ENCODE peak calls at places on chromosomes 11 and 22, in ten cellular contexts. T, C, M, A, U, H, R, V, Y and L are unnamed samples. For H3K4me1, the result is how much of the 10 kb centered on the place peaks cover.

GRCh38 chr11:67562951-67563350 is 20.7 kb upstream of the GSTP1 start:
- DNase-seq in T (no peak), C (no peak), M (no peak), A (no peak), U (no peak), H (no peak), R (no peak), V (no peak), Y (no peak), L (no peak)

GRCh38 chr11:92380882-92381281 is 156.3 kb downstream of the FAT3 start:
- DNase-seq in T (peak), C (no peak), M (no peak), A (no peak), U (no peak), H (no peak), R (no peak), V (no peak), Y (no peak), L (no peak)

GRCh38 chr11:46296520-46297448 is 19.3 kb downstream of the CREB3L1 start:
- DNase-seq in T (peak), C (no peak), M (no peak), A (peak), U (no peak), H (no peak), R (no peak), V (no peak), Y (no peak), L (peak)

GRCh38 chr11:60130496-60130895 is 42.0 kb downstream of the MS4A2 start:
- DNase-seq in T (no peak), C (no peak), M (peak), A (no peak), U (peak), H (no peak), R (no peak), V (peak), Y (peak), L (no peak)

GRCh38 chr11:131685206-131685605 is 314.8 kb downstream of the NTM start:
- DNase-seq in T (no peak), C (no peak), M (no peak), A (no peak), U (no peak), H (no peak), R (no peak), V (no peak), Y (no peak), L (no peak)

GRCh38 chr11:77154381-77155081 is 26.5 kb downstream of the MYO7A start:
- DNase-seq in T (no peak), C (no peak), M (no peak), A (peak), U (no peak), H (no peak), R (no peak), V (no peak), Y (no peak), L (peak)

GRCh38 chr11:47915407-47916137 is 64.8 kb upstream of the PTPRJ start:
- DNase-seq in T (no peak), C (no peak), M (peak), A (no peak), U (no peak), H (no peak), R (no peak), V (no peak), Y (peak), L (no peak)

GRCh38 chr22:42180349-42180842 is 49.8 kb upstream of the CYP2D6 start:
- DNase-seq in T (peak), C (no peak), M (peak), A (no peak), U (no peak), H (no peak), R (peak), V (no peak), Y (no peak), L (peak)

GRCh38 chr11:128735935-128736610 is 42.2 kb downstream of the FLI1 start:
- DNase-seq in T (no peak), C (no peak), M (no peak), A (no peak), U (no peak), H (no peak), R (no peak), V (no peak), Y (no peak), L (no peak)

GRCh38 chr22:42317691-42318547 is 47.5 kb upstream of the TCF20 start:
- DNase-seq in T (no peak), C (no peak), M (peak), A (no peak), U (no peak), H (no peak), R (no peak), V (no peak), Y (no peak), L (no peak)

GRCh38 chr11:85875505-85875904 is 20.3 kb downstream of the CCDC83 start:
- DNase-seq in T (peak), C (no peak), M (no peak), A (no peak), U (no peak), H (no peak), R (no peak), V (peak), Y (no peak), L (no peak)

GRCh38 chr11:111465400-111465799 is 46.8 kb downstream of the BTG4 start:
- DNase-seq in T (peak), C (no peak), M (no peak), A (no peak), U (no peak), H (no peak), R (no peak), V (no peak), Y (no peak), L (no peak)

GRCh38 chr11:104410336-104410735 is 246.4 kb upstream of the PDGFD start:
- DNase-seq in T (no peak), C (no peak), M (no peak), A (no peak), U (no peak), H (no peak), R (no peak), V (no peak), Y (no peak), L (no peak)

GRCh38 chr11:29962243-29962642 is 54.6 kb downstream of the KCNA4 start:
- DNase-seq in T (no peak), C (no peak), M (no peak), A (no peak), U (peak), H (no peak), R (no peak), V (peak), Y (no peak), L (no peak)

GRCh38 chr11:69892986-69893555 is 73.9 kb upstream of the FGF3 start:
- DNase-seq in T (no peak), C (peak), M (peak), A (peak), U (no peak), H (no peak), R (no peak), V (no peak), Y (no peak), L (peak)

GRCh38 chr11:130180896-130181294 is 21.3 kb downstream of the ST14 start:
- DNase-seq in T (no peak), C (no peak), M (no peak), A (no peak), U (no peak), H (no peak), R (no peak), V (no peak), Y (no peak), L (no peak)

GRCh38 chr11:130178992-130179391 is 19.4 kb downstream of the ST14 start:
- DNase-seq in T (no peak), C (no peak), M (no peak), A (no peak), U (no peak), H (no peak), R (no peak), V (no peak), Y (no peak), L (no peak)

GRCh38 chr11:130181295-130182272 is 22.0 kb downstream of the ST14 start:
- DNase-seq in T (peak), C (no peak), M (peak), A (no peak), U (no peak), H (no peak), R (no peak), V (peak), Y (peak), L (peak)

GRCh38 chr11:130179396-130180306 is 20.1 kb downstream of the ST14 start:
- DNase-seq in T (no peak), C (no peak), M (peak), A (no peak), U (no peak), H (no peak), R (no peak), V (no peak), Y (no peak), L (peak)

DNA sequence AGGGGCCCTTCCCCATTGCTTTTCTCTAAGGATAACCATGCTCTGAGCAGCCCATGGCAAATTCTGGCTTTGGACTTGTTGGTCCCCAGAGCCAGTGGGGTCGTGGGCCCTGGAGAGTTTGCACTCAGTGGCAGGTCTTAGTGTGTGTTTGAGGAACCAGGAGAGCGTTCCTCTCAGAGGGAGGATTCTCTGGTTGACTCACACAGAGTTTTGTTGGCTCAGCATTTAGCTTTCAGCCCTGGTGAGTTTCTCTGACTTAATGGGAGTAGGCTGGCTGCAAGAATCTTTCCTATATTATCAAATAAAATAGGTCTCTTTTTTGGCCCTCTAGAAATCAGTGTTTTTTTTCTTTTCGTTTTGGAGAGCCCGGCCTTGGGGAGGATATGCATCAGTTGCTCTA is 20.9 kb downstream of the ST14 start:
- DNase-seq in T (peak), C (no peak), M (no peak), A (no peak), U (no peak), H (no peak), R (no peak), V (no peak), Y (no peak), L (no peak)
- H3K4me1 ChIP-seq in T (under half), C (under half), M (half or more), A (under half), U (under half), H (half or more), R (under half), V (under half), Y (under half), L (under half)

DNA sequence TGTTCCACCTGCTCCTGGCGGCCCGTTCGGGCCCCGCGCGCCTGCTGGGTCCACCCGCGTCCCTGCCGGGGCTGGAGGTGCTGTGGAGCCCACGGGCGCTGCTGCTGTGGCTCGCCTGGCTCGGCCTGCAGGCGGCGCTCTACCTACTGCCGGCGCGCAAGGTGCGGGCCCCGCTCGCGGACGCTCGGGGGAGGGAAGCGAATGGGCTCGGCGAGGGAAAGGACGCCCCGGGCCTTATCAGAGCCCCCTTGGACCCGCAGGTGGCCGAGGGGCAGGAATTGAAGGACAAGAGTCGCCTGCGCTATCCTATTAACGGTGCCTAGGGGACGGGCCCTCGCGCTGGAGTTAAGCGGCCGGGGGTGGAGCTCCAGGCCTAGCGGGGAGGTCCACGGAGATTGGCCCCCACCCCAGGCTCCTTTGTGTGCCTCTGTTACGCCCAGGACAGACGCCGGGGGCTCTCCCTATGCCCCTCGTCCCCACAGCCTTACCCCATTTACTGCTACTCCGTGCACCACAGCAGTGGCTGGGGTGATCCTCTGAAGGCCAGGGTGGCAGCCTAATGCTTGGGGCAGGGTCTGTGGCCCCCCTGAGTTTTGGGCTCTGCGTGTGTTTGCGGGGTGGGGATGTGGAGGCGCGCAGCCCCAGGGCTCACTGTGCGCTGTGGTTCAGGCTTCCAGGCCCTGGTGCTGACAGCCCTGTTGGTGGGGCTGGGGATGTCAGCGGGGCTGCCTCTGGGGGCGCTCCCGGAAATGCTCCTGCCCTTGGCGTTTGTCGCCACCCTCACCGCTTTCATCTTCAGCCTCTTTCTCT is 1.1 kb downstream of the TM7SF2 start:
- DNase-seq in T (peak), C (no peak), M (peak), A (peak), U (no peak), H (no peak), R (no peak), V (peak), Y (peak), L (peak)
- TF ChIP-seq POLR2A in T (no peak), C (no peak), M (no peak), A (no peak), U (no peak), H (no peak), R (no peak), V (peak), Y (no peak), L (peak)

DNA sequence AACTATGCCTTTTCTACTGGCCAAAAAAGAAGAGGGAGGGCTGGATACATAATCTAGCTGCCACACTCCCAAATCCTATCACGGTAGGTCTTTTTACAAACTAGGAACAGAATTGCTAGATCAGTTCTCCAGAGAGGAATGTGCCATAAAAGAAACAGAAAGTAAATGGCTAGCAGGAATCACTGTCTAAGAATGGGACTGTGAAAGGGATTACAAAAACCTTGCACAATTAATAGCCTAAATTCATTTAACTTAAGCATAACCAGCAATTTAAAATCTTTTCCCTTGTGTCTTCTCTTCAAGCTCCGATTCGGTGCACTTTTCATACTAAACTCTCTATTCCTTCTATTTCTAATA is 35.1 kb downstream of the APOL5 start:
- DNase-seq in T (no peak), C (no peak), M (no peak), A (no peak), U (no peak), H (no peak), R (no peak), V (no peak), Y (no peak), L (no peak)
- H3K4me1 ChIP-seq in T (under half), C (under half), M (under half), A (under half), U (under half), H (under half), R (under half), V (under half), Y (under half), L (under half)

GRCh38 chr22:44628273-44628672 is 73.7 kb upstream of the PRR5 start:
- DNase-seq in T (no peak), C (no peak), M (no peak), A (no peak), U (no peak), H (no peak), R (no peak), V (no peak), Y (no peak), L (no peak)
- TF ChIP-seq POLR2A in T (no peak), C (no peak), M (no peak), A (no peak), U (no peak), H (no peak), R (no peak), V (no peak), Y (no peak), L (no peak)

DNA sequence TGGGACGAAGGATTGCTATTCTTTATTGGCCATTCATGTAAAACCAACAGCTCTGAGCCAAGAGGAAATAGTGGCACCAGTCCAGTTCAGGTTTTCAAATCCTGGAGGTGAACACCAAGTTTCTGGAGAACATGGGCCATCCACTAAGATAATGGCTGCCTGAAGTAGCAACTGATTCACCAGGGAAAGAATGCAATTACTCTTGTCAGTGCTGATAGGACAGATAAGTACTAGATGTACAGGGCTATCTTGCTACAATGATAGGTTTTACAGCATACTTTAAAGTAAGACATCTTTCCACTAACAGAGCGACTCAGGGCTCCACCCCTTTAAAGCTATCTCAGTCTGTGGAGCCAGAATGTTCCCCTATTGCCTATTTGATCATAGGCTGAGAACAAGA is 36.8 kb upstream of the APOA1 start:
- DNase-seq in T (peak), C (no peak), M (no peak), A (no peak), U (no peak), H (no peak), R (no peak), V (no peak), Y (no peak), L (no peak)
- H3K4me1 ChIP-seq in T (under half), C (under half), M (under half), A (under half), U (under half), H (under half), R (under half), V (under half), Y (under half), L (under half)

GRCh38 chr22:33465554-33465953 is 407.4 kb upstream of the SYN3 start:
- DNase-seq in T (no peak), C (no peak), M (no peak), A (no peak), U (no peak), H (no peak), R (no peak), V (no peak), Y (no peak), L (peak)
- TF ChIP-seq POLR2A in T (no peak), C (no peak), M (no peak), A (no peak), U (no peak), H (no peak), R (no peak), V (no peak), Y (no peak), L (no peak)

DNA sequence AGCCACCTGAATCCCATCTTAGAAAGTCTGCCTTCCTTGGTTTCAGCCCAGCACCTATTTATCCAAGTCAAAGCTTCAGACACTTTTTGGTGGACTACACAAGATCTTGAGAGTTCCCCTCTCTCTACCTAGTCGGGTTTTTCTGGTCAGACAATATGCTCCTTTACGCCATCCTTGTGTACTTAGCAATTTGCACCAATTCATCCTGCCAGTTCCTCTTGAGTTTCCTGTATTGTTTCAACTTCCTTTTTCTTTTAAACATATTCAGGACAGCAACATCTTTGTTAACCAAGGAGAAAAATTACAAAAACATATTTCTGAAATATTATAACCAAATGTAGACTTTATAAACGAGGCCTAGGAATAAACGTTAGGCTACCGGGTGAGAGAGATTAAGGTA is 368.2 kb upstream of the CADM1 start:
- DNase-seq in T (no peak), C (no peak), M (no peak), A (no peak), U (no peak), H (no peak), R (no peak), V (no peak), Y (no peak), L (no peak)
- H3K4me1 ChIP-seq in T (under half), C (under half), M (under half), A (under half), U (under half), H (under half), R (under half), V (under half), Y (under half), L (under half)

GRCh38 chr11:44402466-44403075 is 92.6 kb upstream of the ALX4 start:
- DNase-seq in T (no peak), C (no peak), M (no peak), A (no peak), U (no peak), H (no peak), R (no peak), V (no peak), Y (no peak), L (no peak)

GRCh38 chr11:44404736-44405395 is 94.9 kb upstream of the ALX4 start:
- DNase-seq in T (no peak), C (no peak), M (no peak), A (no peak), U (no peak), H (no peak), R (no peak), V (no peak), Y (no peak), L (no peak)

GRCh38 chr11:44403176-44403575 is 93.2 kb upstream of the ALX4 start:
- DNase-seq in T (no peak), C (no peak), M (no peak), A (no peak), U (no peak), H (no peak), R (no peak), V (no peak), Y (no peak), L (no peak)

GRCh38 chr11:44403587-44404322 is 93.8 kb upstream of the ALX4 start:
- DNase-seq in T (no peak), C (no peak), M (no peak), A (no peak), U (no peak), H (no peak), R (no peak), V (no peak), Y (no peak), L (no peak)

GRCh38 chr11:44404323-44404705 is 94.4 kb upstream of the ALX4 start:
- DNase-seq in T (no peak), C (no peak), M (no peak), A (no peak), U (no peak), H (no peak), R (no peak), V (no peak), Y (no peak), L (no peak)
- TF ChIP-seq POLR2A in T (no peak), C (no peak), M (no peak), A (no peak), U (no peak), H (no peak), R (no peak), V (no peak), Y (no peak), L (no peak)